ENCODE peak calls at places on chromosome 18, in eight cellular contexts. T, U, Z, K, D, A, H and O are unnamed samples.

GRCh38 chr18:8474661-8475060 is 134.6 kb upstream of the RAB12 start:
- DNase-seq in H (no peak), T (no peak), A (no peak), Z (no peak), D (no peak), U (no peak), K (no peak), O (no peak)

GRCh38 chr18:45325791-45326190 is 289.5 kb upstream of the SLC14A2 start:
- DNase-seq in K (no peak), D (no peak), U (no peak), T (no peak), H (no peak), A (no peak), Z (no peak), O (no peak)

GRCh38 chr18:6221602-6222014 is 193.1 kb downstream of the L3MBTL4 start:
- DNase-seq in Z (no peak), D (no peak), U (no peak), A (no peak), T (no peak), K (no peak), H (no peak), O (no peak)

GRCh38 chr18:67483237-67483636 is 33.3 kb downstream of the DSEL start:
- DNase-seq in H (no peak), T (no peak), U (no peak), K (no peak), Z (no peak), A (no peak), D (peak; percentile 33), O (no peak)

GRCh38 chr18:3579701-3580100 is 129.7 kb downstream of the TGIF1 start:
- DNase-seq in U (no peak), D (no peak), T (no peak), A (no peak), Z (no peak), K (no peak), H (no peak), O (no peak)

GRCh38 chr18:79571221-79572092 is 108.1 kb upstream of the CTDP1 start:
- DNase-seq in A (no peak), Z (no peak), U (peak; percentile 3), D (no peak), K (no peak), H (peak; percentile 67), T (no peak), O (no peak)

GRCh38 chr18:9380571-9381390 is 46.2 kb downstream of the TWSG1 start:
- DNase-seq in K (no peak), A (no peak), T (no peak), U (no peak), H (no peak), Z (no peak), D (no peak), O (no peak)

GRCh38 chr18:32469190-32469611 is 1.5 kb downstream of the GAREM1 start:
- DNase-seq in U (peak; percentile 41), Z (peak; percentile 55), H (no peak), T (no peak), K (no peak), A (peak; percentile 52), D (peak; percentile 46), O (no peak)

GRCh38 chr18:10170375-10170774 is 256.6 kb downstream of the VAPA start:
- DNase-seq in A (no peak), H (no peak), D (no peak), T (no peak), K (no peak), Z (no peak), U (no peak), O (no peak)

GRCh38 chr18:74905245-74905644 is 303.7 kb downstream of the PTGR3 start:
- DNase-seq in U (peak; percentile 23), K (no peak), A (no peak), H (no peak), D (no peak), T (no peak), Z (no peak), O (no peak)

GRCh38 chr18:3966246-3966984 is 488.7 kb downstream of the DLGAP1 start:
- DNase-seq in D (no peak), K (no peak), U (no peak), H (no peak), Z (no peak), T (no peak), A (peak; percentile 76), O (no peak)

GRCh38 chr18:48831113-48831759 is 119.5 kb downstream of the SMAD7 start:
- DNase-seq in D (peak; percentile 39), K (no peak), H (peak; percentile 50), Z (no peak), U (no peak), T (peak; percentile 38), A (no peak), O (no peak)

GRCh38 chr18:62258093-62258492 is 67.0 kb upstream of the TNFRSF11A start:
- DNase-seq in U (no peak), K (no peak), H (no peak), D (no peak), Z (no peak), T (no peak), A (no peak), O (no peak)
- H3K27ac ChIP-seq in U (no peak overlapping the region), K (no peak overlapping the region), H (no peak overlapping the region), D (no peak overlapping the region), Z (no peak overlapping the region), T (no peak overlapping the region), A (no peak overlapping the region), O (no peak overlapping the region)

DNA sequence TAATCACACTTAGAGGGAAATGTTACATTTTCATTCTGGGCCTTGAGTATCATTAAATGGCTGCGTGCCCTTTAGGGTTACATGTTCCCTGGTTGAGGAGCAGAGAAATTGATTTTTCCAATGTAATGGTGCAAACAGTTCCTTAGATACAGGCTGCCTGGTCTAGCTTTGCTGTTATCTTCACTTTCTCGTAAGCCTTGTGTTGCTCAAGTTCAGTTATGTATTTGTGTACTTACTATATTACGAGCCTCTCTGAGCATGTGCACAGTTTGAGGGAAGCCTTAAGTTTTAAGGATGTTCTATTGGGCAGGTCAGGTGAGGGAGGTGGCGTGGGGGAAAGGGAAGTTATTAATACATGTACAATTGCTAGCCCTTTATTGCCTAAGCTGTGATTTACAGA is 23.7 kb downstream of the CEP192 start:
- DNase-seq in A (no peak), T (no peak), Z (no peak), K (no peak), H (no peak), D (no peak), U (no peak), O (no peak)
- H3K36me3 ChIP-seq in A (peaks cover 3% of the 10 kb centered on the region), T (peaks cover 53% of the 10 kb centered on the region), Z (peaks cover 99% of the 10 kb centered on the region), K (peaks cover 35% of the 10 kb centered on the region), H (peaks cover 83% of the 10 kb centered on the region), D (peaks cover 5% of the 10 kb centered on the region), U (no peaks in the 10 kb centered on the region), O (peaks cover 2% of the 10 kb centered on the region)

DNA sequence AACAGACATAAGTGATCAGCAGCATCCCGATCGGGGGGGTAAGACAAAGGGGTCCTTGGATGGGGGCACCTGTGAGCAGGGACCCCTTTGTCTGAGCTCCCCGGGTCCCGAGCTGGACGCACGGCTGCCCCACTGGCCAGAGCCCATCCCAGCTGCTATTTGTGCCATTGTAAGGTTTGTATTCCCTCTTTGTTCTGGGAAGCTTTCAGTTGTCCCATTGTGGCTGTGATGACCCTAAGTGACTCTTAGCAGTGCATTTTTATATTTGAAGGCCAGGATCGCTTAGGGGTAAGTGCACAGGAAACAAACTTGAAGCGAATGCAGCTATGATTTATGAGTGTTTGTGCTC is 80.3 kb downstream of the MBP start:
- DNase-seq in Z (no peak), T (no peak), D (no peak), K (no peak), U (no peak), H (no peak), A (no peak), O (no peak)
- H3K4me1 ChIP-seq in Z (peaks cover 82% of the 10 kb centered on the region), T (peaks cover 42% of the 10 kb centered on the region), D (no peaks in the 10 kb centered on the region), K (peaks cover 24% of the 10 kb centered on the region), U (peaks cover 25% of the 10 kb centered on the region), H (peaks cover 48% of the 10 kb centered on the region), A (peaks cover 11% of the 10 kb centered on the region), O (peaks cover 3% of the 10 kb centered on the region)

GRCh38 chr18:50013363-50014138 is 181.4 kb downstream of the MYO5B start:
- DNase-seq in D (no peak), A (peak; percentile 37), K (no peak), U (no peak), H (no peak), T (no peak), Z (no peak), O (no peak)
- H3K27ac ChIP-seq in D (no peak overlapping the region), A (no peak overlapping the region), K (peak overlapping the region; percentile 55), U (no peak overlapping the region), H (no peak overlapping the region), T (no peak overlapping the region), Z (no peak overlapping the region), O (no peak overlapping the region)

DNA sequence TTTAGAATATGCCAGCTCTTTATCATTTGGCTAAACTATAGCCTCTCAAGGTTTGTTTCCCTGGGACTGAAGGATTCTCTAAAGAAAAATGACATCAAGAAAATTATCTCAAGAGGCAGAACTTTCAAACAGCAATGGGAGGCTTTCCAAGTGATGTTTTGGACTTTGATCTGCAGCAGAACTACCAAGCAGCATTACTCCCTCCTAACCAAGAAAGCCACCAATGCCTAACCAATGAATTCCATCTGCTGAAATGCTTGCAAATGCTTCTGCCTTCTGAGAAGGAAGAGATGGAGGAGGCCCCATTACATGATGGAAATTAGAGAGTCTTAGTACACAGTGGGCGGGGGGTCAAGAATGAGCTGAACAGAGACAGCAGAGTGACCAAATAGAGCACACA is 95.1 kb upstream of the SLC35G4 start:
- DNase-seq in K (no peak), D (no peak), Z (no peak), H (no peak), U (no peak), T (no peak), A (no peak), O (no peak)
- H3K36me3 ChIP-seq in K (no peaks in the 10 kb centered on the region), D (no peaks in the 10 kb centered on the region), Z (no peaks in the 10 kb centered on the region), H (no peaks in the 10 kb centered on the region), U (no peaks in the 10 kb centered on the region), T (no peaks in the 10 kb centered on the region), A (no peaks in the 10 kb centered on the region), O (no peaks in the 10 kb centered on the region)